ENCODE peak calls at places on chromosomes 5 and 9, in nine cellular contexts. M, W, P, B, Y, H, Q, F and I are unnamed samples. For H3K36me3, the result is how much of the 10 kb centered on the place peaks cover.

GRCh38 chr5:115600771-115601170 is 1.5 kb downstream of the TICAM2 start:
- DNase-seq in Q (no peak), H (no peak), B (no peak), F (no peak), W (no peak), P (no peak), Y (no peak), M (no peak), I (no peak)

GRCh38 chr9:129739432-129739831 is 13.4 kb downstream of the PTGES start:
- DNase-seq in P (no peak), M (no peak), B (no peak), W (no peak), H (no peak), F (no peak), Y (no peak), Q (no peak), I (no peak)

GRCh38 chr5:109693535-109694152 is 3.9 kb downstream of the MAN2A1 start:
- DNase-seq in Q (no peak), Y (no peak), W (no peak), H (no peak), P (no peak), B (no peak), M (no peak), F (no peak), I (no peak)

GRCh38 chr9:80664327-80665210 is 1024.8 kb downstream of the TLE1 start:
- DNase-seq in P (no peak), Y (no peak), H (no peak), B (no peak), W (no peak), M (no peak), Q (no peak), F (no peak), I (no peak)

GRCh38 chr5:32475338-32476097 is 31.0 kb upstream of the ZFR start:
- DNase-seq in M (no peak), Y (no peak), W (no peak), B (no peak), Q (no peak), P (no peak), F (no peak), H (no peak), I (no peak)

GRCh38 chr5:80569086-80569960 is 757 bp downstream of the ANKRD34B start:
- DNase-seq in F (no peak), W (no peak), Y (no peak), P (no peak), H (no peak), M (no peak), Q (no peak), B (no peak), I (no peak)

GRCh38 chr5:150489358-150490295 is 18.3 kb upstream of the NDST1 start:
- DNase-seq in W (no peak), H (peak), F (no peak), M (no peak), Y (no peak), P (peak), Q (no peak), B (no peak), I (no peak)

GRCh38 chr5:39266442-39266841 is 47.1 kb upstream of the FYB1 start:
- DNase-seq in H (no peak), M (no peak), W (no peak), P (peak), Q (no peak), Y (no peak), B (no peak), F (no peak), I (no peak)

GRCh38 chr9:23820731-23821399 is 5.2 kb downstream of the ELAVL2 start:
- DNase-seq in P (no peak), F (no peak), W (no peak), H (no peak), Q (no peak), Y (no peak), B (no peak), M (no peak), I (no peak)

GRCh38 chr5:75512383-75513074 is 838 bp downstream of the POLK start:
- DNase-seq in M (no peak), W (no peak), P (no peak), Y (no peak), F (no peak), B (no peak), H (no peak), Q (no peak), I (no peak)

GRCh38 chr9:126914458-126915280 is at the start of gene RALGPS1:
- DNase-seq in Y (peak), W (peak), M (peak), B (peak), Q (peak), P (peak), F (peak), H (peak), I (peak)

GRCh38 chr5:125848746-125849145 is 574.5 kb upstream of the GRAMD2B start:
- DNase-seq in H (no peak), B (no peak), Y (no peak), Q (no peak), W (no peak), M (no peak), P (no peak), F (no peak), I (no peak)

GRCh38 chr9:96621619-96622018 is 2.0 kb upstream of the CDC14B start:
- DNase-seq in B (no peak), M (no peak), P (no peak), W (no peak), H (no peak), Y (no peak), F (no peak), Q (no peak), I (no peak)

GRCh38 chr9:124307379-124308030 is 49.8 kb downstream of the NEK6 start:
- DNase-seq in H (no peak), M (no peak), F (no peak), Y (no peak), P (no peak), B (no peak), W (no peak), Q (no peak), I (no peak)
- H3K36me3 ChIP-seq in H (half or more), M (under half), F (under half), Y (under half), P (under half), B (under half), W (under half), Q (under half), I (under half)

DNA sequence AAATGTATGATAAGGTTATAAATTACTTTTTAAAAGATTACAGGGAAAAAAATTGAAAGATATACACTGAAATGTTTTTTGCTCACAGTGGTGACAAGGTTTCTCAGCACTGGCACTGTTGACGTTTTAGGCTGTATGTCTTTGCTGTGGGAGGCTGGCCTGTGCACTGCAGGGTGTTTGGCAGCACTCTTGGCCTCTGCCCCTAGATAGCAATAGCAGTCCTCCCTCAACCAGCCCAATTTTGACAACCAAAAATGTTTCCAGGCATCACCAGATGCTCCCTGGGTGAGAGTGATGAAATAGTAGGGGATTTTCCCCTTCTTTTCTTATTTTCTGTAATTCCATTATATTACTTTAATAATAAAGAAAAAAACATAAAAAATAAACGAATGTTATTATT is 3.3 kb downstream of the CD274 start:
- DNase-seq in B (no peak), W (no peak), F (no peak), Y (no peak), M (no peak), P (no peak), Q (no peak), H (no peak), I (no peak)
- TF ChIP-seq POLR2A in B (no peak), W (no peak), F (no peak), Y (no peak), M (no peak), P (no peak), Q (no peak), H (peak), I (no peak)

DNA sequence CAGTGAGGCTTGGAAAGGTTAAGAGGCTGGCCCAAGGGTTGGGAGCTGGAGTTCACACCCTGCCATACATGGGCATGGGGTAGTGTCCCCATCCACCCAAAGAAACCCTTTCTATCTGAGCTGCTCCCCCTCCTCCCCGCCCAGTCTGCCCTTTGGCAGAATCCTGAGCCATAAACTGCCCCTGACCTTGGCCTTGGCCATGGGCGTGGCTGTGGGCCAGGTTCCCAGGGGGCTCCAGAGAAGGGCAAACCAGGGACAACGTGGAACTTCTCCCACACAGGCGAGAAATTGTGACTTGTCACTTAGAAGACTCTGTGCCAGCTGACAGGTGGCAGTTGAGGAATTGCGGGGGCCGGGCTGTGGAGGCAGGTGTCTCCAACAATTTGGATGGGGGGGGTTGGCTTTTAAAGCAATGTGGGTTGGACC is 4.8 kb downstream of the FAM78A start:
- DNase-seq in M (no peak), B (no peak), Q (no peak), P (no peak), F (no peak), W (no peak), H (no peak), Y (no peak), I (no peak)
- H3K4me3 ChIP-seq in M (no peak), B (no peak), Q (no peak), P (no peak), F (no peak), W (no peak), H (peak), Y (no peak), I (no peak)

GRCh38 chr5:129672006-129672405 is 75.9 kb upstream of the MINAR2 start:
- DNase-seq in M (no peak), B (no peak), Y (no peak), H (no peak), F (no peak), W (no peak), Q (no peak), P (no peak), I (no peak)

DNA sequence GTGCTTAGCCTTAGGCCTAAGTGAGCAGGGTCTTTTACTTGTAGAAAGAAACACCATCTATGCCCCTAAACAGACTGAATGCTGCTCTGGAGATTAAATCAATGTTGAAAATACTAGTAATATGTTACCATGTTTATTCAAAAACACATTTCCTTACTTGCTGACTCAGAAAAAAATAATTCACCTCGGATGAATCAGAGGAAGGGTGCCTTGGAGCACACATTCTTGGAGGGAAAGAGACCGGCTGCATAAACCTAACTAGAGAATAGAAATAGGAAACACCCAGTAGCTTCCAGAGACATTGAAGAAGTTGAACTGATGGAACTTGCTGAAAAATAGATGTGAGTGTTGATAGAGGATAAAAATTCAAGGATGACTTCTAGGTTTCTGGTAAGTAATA is 77.0 kb upstream of the MINAR2 start:
- DNase-seq in Y (no peak), H (no peak), P (no peak), Q (no peak), F (no peak), M (no peak), W (no peak), B (no peak), I (no peak)
- H3K36me3 ChIP-seq in Y (under half), H (under half), P (under half), Q (under half), F (under half), M (under half), W (under half), B (under half), I (under half)

GRCh38 chr5:149372041-149372805 is 6.9 kb downstream of the IL17B start:
- DNase-seq in Q (no peak), W (no peak), F (no peak), B (no peak), Y (no peak), M (no peak), H (no peak), P (no peak), I (no peak)
- TF ChIP-seq POLR2A in Q (no peak), W (no peak), F (no peak), B (no peak), Y (no peak), M (no peak), H (no peak), P (no peak), I (no peak)

GRCh38 chr9:92133949-92134604 is 18.9 kb upstream of the SPTLC1 start:
- DNase-seq in F (peak), Q (peak), W (peak), H (no peak), B (peak), P (peak), M (peak), Y (peak), I (peak)
- H3K4me3 ChIP-seq in F (peak), Q (peak), W (peak), H (no peak), B (peak), P (no peak), M (no peak), Y (no peak), I (no peak)

GRCh38 chr5:157802747-157803146 is 56.2 kb downstream of the CLINT1 start:
- DNase-seq in B (no peak), F (no peak), M (no peak), P (no peak), H (no peak), W (no peak), Q (no peak), Y (no peak), I (no peak)

DNA sequence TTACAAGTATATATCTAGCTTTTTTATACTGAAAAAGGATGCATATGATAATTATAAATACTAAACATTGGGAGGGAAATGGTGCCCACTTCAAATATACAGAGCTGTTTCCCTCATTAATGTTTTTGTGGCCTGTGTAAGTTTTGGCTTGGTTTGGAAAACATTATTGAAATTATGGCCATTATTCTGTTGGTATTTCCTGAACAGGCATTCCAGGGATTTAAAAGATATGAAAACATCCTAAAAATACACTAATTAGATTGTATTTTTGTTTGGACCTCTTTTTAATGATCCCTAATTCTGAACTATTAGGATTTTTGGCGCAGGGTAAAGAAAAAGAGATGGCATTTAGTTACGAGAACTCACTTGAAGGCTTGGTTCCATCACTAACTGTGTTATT is 50.9 kb downstream of the CLINT1 start:
- DNase-seq in Q (no peak), Y (no peak), P (no peak), H (no peak), W (no peak), F (no peak), B (no peak), M (no peak), I (no peak)
- H3K36me3 ChIP-seq in Q (under half), Y (under half), P (under half), H (under half), W (under half), F (under half), B (half or more), M (under half), I (half or more)

DNA sequence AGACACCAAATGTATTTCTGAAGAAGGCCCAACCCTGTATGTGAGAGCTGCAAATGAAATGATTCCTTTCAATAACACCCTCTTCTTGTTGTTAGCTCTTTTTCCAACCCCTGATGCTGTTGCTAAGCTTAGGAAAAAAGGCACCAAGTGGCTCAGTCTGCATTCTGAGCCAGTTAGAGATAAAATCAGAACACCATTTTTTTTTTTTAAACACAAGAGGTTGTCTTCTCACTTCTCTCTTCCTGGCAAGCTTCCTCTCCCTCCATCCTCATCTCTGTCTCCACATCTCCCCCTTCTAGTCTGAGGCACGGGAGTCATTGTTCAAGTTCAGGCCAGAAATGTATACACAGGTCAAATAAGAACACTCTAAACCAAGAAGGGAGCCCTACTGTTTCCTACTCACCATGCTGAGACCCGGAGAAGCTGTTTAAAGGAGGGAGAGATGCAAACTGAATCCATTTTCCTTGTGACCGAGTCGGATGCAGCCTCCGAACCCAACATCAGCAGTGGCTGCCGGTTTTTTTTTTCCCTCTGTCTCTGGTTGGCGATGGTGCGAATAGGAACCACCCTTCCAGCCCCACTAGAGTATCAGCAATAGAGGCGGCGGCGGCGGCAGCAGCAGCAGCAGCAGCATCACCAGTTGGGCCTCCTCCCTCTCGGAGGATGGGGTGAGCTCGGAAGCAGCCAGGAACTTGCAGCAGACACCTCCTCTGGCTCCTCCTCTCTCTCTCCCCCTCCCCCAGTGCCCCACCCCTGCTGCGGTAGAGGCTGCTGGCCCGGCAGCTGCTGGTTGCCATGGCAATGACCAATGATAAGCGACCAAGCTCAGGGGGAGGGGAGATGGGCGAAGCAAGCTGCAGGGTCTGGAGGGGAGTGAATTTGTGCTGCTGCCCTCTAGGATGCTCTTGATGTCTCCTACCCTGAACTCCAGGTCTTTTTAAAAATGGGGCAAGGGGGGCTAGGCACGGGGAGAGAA is at the start of gene JAKMIP2:
- DNase-seq in H (peak), W (peak), Q (no peak), Y (peak), F (peak), B (no peak), P (peak), M (peak), I (peak)
- TF ChIP-seq POLR2A in H (peak), W (no peak), Q (no peak), Y (no peak), F (no peak), B (no peak), P (peak), M (peak), I (peak)

GRCh38 chr5:612498-613424 is 621 bp downstream of the CEP72 start:
- DNase-seq in H (no peak), Q (no peak), P (peak), W (no peak), Y (no peak), F (no peak), B (peak), M (peak), I (no peak)
- H3K4me3 ChIP-seq in H (peak), Q (peak), P (peak), W (peak), Y (peak), F (peak), B (peak), M (no peak), I (peak)

GRCh38 chr9:114376586-114376985 is 11.2 kb downstream of the AKNA start:
- DNase-seq in M (no peak), Y (no peak), B (no peak), Q (no peak), W (no peak), P (no peak), F (no peak), H (no peak), I (no peak)

GRCh38 chr9:114378883-114379282 is 8.9 kb downstream of the AKNA start:
- DNase-seq in F (no peak), Y (no peak), M (no peak), B (no peak), H (no peak), W (no peak), Q (no peak), P (no peak), I (no peak)

GRCh38 chr9:114375386-114375785 is 12.4 kb downstream of the AKNA start:
- DNase-seq in F (no peak), Y (no peak), H (no peak), W (no peak), Q (no peak), M (no peak), P (no peak), B (no peak), I (no peak)

GRCh38 chr9:114377046-114377445 is 10.7 kb downstream of the AKNA start:
- DNase-seq in F (no peak), Q (no peak), M (no peak), B (no peak), Y (no peak), W (no peak), P (no peak), H (no peak), I (no peak)

DNA sequence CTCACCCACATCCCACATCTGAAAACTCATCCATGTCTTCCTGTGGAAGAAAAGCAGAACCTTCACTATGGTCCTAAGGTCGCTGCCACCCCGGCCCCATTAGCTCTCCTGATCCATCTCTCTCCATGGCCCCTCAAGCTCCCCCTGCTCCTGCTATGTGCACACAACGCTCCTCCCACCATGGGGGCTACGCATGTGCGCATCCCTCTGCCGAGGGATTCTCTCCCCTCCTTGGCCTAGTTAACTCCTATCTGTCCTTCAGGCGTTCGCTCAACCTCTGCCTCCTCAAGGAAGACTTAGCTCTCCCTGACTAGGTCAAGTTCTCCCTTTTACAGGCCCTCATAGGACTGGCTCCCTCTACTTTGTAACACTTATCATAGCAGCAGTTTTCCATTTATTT is 9.8 kb downstream of the AKNA start:
- DNase-seq in P (no peak), W (no peak), Q (no peak), M (no peak), Y (no peak), B (no peak), H (no peak), F (no peak), I (no peak)
- H3K36me3 ChIP-seq in P (under half), W (under half), Q (under half), M (under half), Y (under half), B (under half), H (under half), F (under half), I (under half)